ENCODE peak calls at places on chromosomes 13 and 19, in five cellular contexts. M is KG1, F is endothelial cell, W is GM19239, J is cerebellar nuclear complex. T is an unnamed sample.
A peak's percentile ranks its signal among the peaks of the same experiment; 100 is the strongest.

GRCh38 chr19:5826531-5827341 is 12.8 kb downstream of the FUT6 start:
- DNase-seq in F (no peak), W (peak; percentile 40), J (no peak), M (no peak), T (no peak)

GRCh38 chr13:88257706-88258105 is 586.5 kb downstream of the SLITRK5 start:
- DNase-seq in M (no peak), W (no peak), J (no peak), F (no peak), T (no peak)

GRCh38 chr19:50844296-50844935 is 10.3 kb upstream of the KLK3 start:
- DNase-seq in F (no peak), M (no peak), W (no peak), J (no peak), T (no peak)

GRCh38 chr19:45883881-45884681 is 1.9 kb downstream of the IRF2BP1 start:
- DNase-seq in J (no peak), W (no peak), F (no peak), M (no peak), T (no peak)

GRCh38 chr13:108917581-108917980 is 288.2 kb downstream of the MYO16 start:
- DNase-seq in M (no peak), J (no peak), F (no peak), W (no peak), T (no peak)

GRCh38 chr19:42023121-42023942 is 29.3 kb upstream of the ATP1A3 start:
- DNase-seq in J (no peak), F (peak; percentile 55), M (no peak), W (no peak), T (peak; percentile 8)

GRCh38 chr19:41871573-41872383 is 5.3 kb upstream of the CD79A start:
- DNase-seq in M (peak; percentile 79), J (no peak), W (peak; percentile 63), F (no peak), T (peak; percentile 54)

GRCh38 chr13:39023316-39023715 is 14.6 kb downstream of the PROSER1 start:
- DNase-seq in J (no peak), F (no peak), W (no peak), M (no peak), T (no peak)

GRCh38 chr19:48645652-48646191 is at the start of gene CA11:
- DNase-seq in J (no peak), M (no peak), F (peak; percentile 27), W (no peak), T (no peak)

GRCh38 chr19:14821958-14822357 is 13.0 kb downstream of the OR7A5 start:
- DNase-seq in W (no peak), M (no peak), J (no peak), F (no peak), T (peak; percentile 1)

GRCh38 chr19:18060472-18060871 is 26.3 kb downstream of the IL12RB1 start:
- DNase-seq in F (no peak), M (no peak), J (no peak), W (no peak), T (no peak)

GRCh38 chr13:28659611-28659970 is 661 bp downstream of the POMP start:
- DNase-seq in M (no peak), F (no peak), J (no peak), W (peak; percentile 9), T (peak; percentile 23)

GRCh38 chr19:52248256-52248655 is 21.1 kb upstream of the ZNF766 start:
- DNase-seq in J (no peak), F (peak; percentile 36), W (no peak), M (peak; percentile 8), T (peak; percentile 48)

GRCh38 chr19:738509-739128 is 12.3 kb upstream of the MISP start:
- DNase-seq in W (no peak), J (no peak), M (no peak), F (no peak), T (no peak)

GRCh38 chr13:38002596-38002995 is 133.0 kb upstream of the TRPC4 start:
- DNase-seq in M (no peak), F (no peak), J (no peak), W (no peak), T (no peak)

GRCh38 chr19:6126335-6126974 is 9.0 kb upstream of the ACSBG2 start:
- DNase-seq in M (peak; percentile 24), J (no peak), F (no peak), W (peak; percentile 54), T (peak; percentile 79)

GRCh38 chr19:20660473-20660872 is 898 bp downstream of the ZNF626 start:
- DNase-seq in J (no peak), M (no peak), W (no peak), F (no peak), T (peak; percentile 29)

GRCh38 chr13:22662771-22663170 is 518.0 kb upstream of the SGCG start:
- DNase-seq in W (no peak), F (no peak), M (no peak), J (no peak), T (no peak)

GRCh38 chr19:36837525-36837901 is 674 bp downstream of the ZNF790 start:
- DNase-seq in M (no peak), W (no peak), J (no peak), F (no peak), T (no peak)

GRCh38 chr13:113930711-113931637 is 42.9 kb downstream of the C13orf46 start:
- DNase-seq in J (no peak), W (no peak), F (no peak), M (no peak), T (no peak)

GRCh38 chr19:53549354-53549753 is 11.4 kb downstream of the ZNF331 start:
- DNase-seq in F (no peak), W (no peak), M (no peak), J (no peak), T (peak; percentile 12)

GRCh38 chr19:1018393-1018792 is 2.5 kb downstream of the TMEM259 start:
- DNase-seq in W (no peak), J (no peak), F (no peak), M (no peak), T (no peak)

GRCh38 chr19:845707-846481 is 5.1 kb downstream of the PRTN3 start:
- DNase-seq in W (no peak), J (no peak), M (no peak), F (no peak), T (no peak)

GRCh38 chr13:49220035-49220855 is at the start of gene MLNR:
- DNase-seq in J (no peak), F (peak; percentile 41), M (no peak), W (peak; percentile 44), T (no peak)

GRCh38 chr13:39767791-39768564 is 112.5 kb downstream of the COG6 start:
- DNase-seq in F (no peak), W (no peak), J (no peak), M (no peak), T (no peak)

GRCh38 chr13:70108276-70108845 is at the start of gene KLHL1:
- DNase-seq in W (no peak), M (no peak), F (no peak), J (no peak), T (no peak)

GRCh38 chr13:31686660-31687430 is 52.5 kb upstream of the RXFP2 start:
- DNase-seq in M (no peak), W (no peak), F (no peak), J (no peak), T (no peak)